ENCODE peak calls at places on chromosomes 4 and X, in seven cellular contexts. Q, O, G, Y, B, A and F are unnamed samples.

GRCh38 chr4:56752985-56753384 is 68.5 kb downstream of the SPINK2 start:
- DNase-seq in Q (no peak), B (no peak), O (no peak), A (no peak), Y (no peak), G (peak), F (no peak)

GRCh38 chr4:177596035-177596434 is 153.8 kb upstream of the AGA start:
- DNase-seq in B (no peak), G (no peak), Q (no peak), O (no peak), A (peak), Y (peak), F (no peak)

GRCh38 chr4:70721747-70722146 is at the start of gene RUFY3:
- DNase-seq in O (no peak), G (peak), Y (no peak), A (peak), B (no peak), Q (no peak), F (no peak)

GRCh38 chr4:120432451-120432850 is 365.8 kb upstream of the MAD2L1 start:
- DNase-seq in A (no peak), G (no peak), B (no peak), O (no peak), Y (no peak), Q (no peak), F (no peak)

GRCh38 chrX:5752831-5753230 is 475.8 kb downstream of the NLGN4X start:
- DNase-seq in O (no peak), B (no peak), G (no peak), A (no peak), Y (no peak), Q (no peak), F (no peak)

GRCh38 chr4:154779362-154779947 is 1.6 kb upstream of the RBM46 start:
- DNase-seq in B (no peak), Q (no peak), O (no peak), Y (peak), A (peak), G (no peak), F (no peak)

GRCh38 chr4:20041838-20042237 is 209.9 kb upstream of the SLIT2 start:
- DNase-seq in Q (no peak), A (no peak), Y (no peak), B (no peak), O (no peak), G (no peak), F (no peak)

GRCh38 chrX:25175171-25175570 is 159.4 kb upstream of the ARX start:
- DNase-seq in O (no peak), Q (no peak), G (no peak), Y (no peak), A (no peak), B (no peak), F (no peak)

GRCh38 chr4:163540448-163540847 is 46.0 kb downstream of the TMA16 start:
- DNase-seq in G (no peak), Y (no peak), Q (no peak), B (no peak), O (no peak), A (no peak), F (no peak)

GRCh38 chr4:7434766-7435150 is at the start of gene PSAPL1:
- DNase-seq in O (no peak), Q (no peak), G (peak), Y (peak), B (no peak), A (peak), F (no peak)

GRCh38 chr4:80390178-80390577 is 54.6 kb downstream of the CFAP299 start:
- DNase-seq in A (no peak), B (no peak), O (no peak), G (no peak), Y (no peak), Q (no peak), F (no peak)

GRCh38 chr4:26780524-26780923 is 80.1 kb upstream of the STIM2 start:
- DNase-seq in Y (no peak), G (no peak), A (peak), B (no peak), Q (no peak), O (no peak), F (no peak)

GRCh38 chr4:94534401-94535312 is 82.9 kb downstream of the PDLIM5 start:
- DNase-seq in O (no peak), B (no peak), A (peak), Q (no peak), G (no peak), Y (no peak), F (no peak)

GRCh38 chr4:2426069-2426397 is 7.3 kb downstream of the CFAP99 start:
- DNase-seq in O (no peak), G (no peak), A (no peak), Y (no peak), Q (no peak), B (no peak), F (no peak)